ENCODE peak calls at places on chromosomes 13 and 19, in ten cellular contexts. H is GM06990, B is neural progenitor cell, R is left ventricle myocardium inferior, U is omental fat pad, N is GM13976, Y is HFF-Myc, D is mucosa of descending colon, O is IMR-90, G is prostate gland. Z is an unnamed sample.

GRCh38 chr19:41995959-41996797 is 2.1 kb upstream of the ATP1A3 start:
- DNase-seq in H (no peak), B (peak), R (no peak), U (no peak), N (no peak), Y (no peak), D (no peak), O (no peak), G (no peak), Z (no peak)

GRCh38 chr19:35254341-35255297 is 5.8 kb downstream of the LSR start:
- DNase-seq in H (no peak), B (no peak), R (no peak), U (no peak), N (no peak), Y (no peak), D (no peak), O (no peak), G (no peak), Z (no peak)

GRCh38 chr19:3642987-3643386 is 16.4 kb upstream of the CACTIN start:
- DNase-seq in H (no peak), B (peak), R (no peak), U (no peak), N (no peak), Y (no peak), D (no peak), O (no peak), G (no peak), Z (no peak)

GRCh38 chr19:38264486-38265212 is at the start of gene SPINT2:
- DNase-seq in H (peak), B (peak), R (no peak), U (no peak), N (peak), Y (no peak), D (no peak), O (no peak), G (no peak), Z (peak)

GRCh38 chr13:110495376-110495775 is 66.1 kb downstream of the RAB20 start:
- DNase-seq in H (no peak), B (no peak), R (no peak), U (no peak), N (no peak), Y (no peak), D (no peak), O (no peak), G (no peak), Z (no peak)

GRCh38 chr13:112744306-112745021 is 54.6 kb downstream of the ATP11A start:
- DNase-seq in H (no peak), B (no peak), R (no peak), U (no peak), N (no peak), Y (no peak), D (no peak), O (peak), G (no peak), Z (no peak)

GRCh38 chr19:7602240-7602934 is 6.7 kb downstream of the CAMSAP3 start:
- DNase-seq in H (no peak), B (no peak), R (no peak), U (no peak), N (no peak), Y (no peak), D (no peak), O (no peak), G (no peak), Z (no peak)

GRCh38 chr19:23991170-23991569 is 76.5 kb downstream of the ZNF726 start:
- DNase-seq in H (no peak), B (no peak), R (no peak), U (no peak), N (no peak), Y (no peak), D (peak), O (no peak), G (no peak), Z (no peak)

GRCh38 chr19:47853003-47853402 is 6.0 kb upstream of the TPRX2 start:
- DNase-seq in H (no peak), B (no peak), R (no peak), U (no peak), N (no peak), Y (no peak), D (no peak), O (no peak), G (no peak), Z (no peak)

GRCh38 chr19:21568816-21569496 is 63.6 kb downstream of the ZNF429 start:
- DNase-seq in H (no peak), B (no peak), R (peak), U (peak), N (peak), Y (no peak), D (peak), O (peak), G (peak), Z (no peak)

GRCh38 chr13:47457631-47458030 is 543.4 kb downstream of the SUCLA2 start:
- DNase-seq in H (no peak), B (no peak), R (no peak), U (no peak), N (no peak), Y (no peak), D (no peak), O (peak), G (no peak), Z (no peak)

GRCh38 chr19:45901912-45902650 is at the start of gene MYPOP:
- DNase-seq in H (no peak), B (peak), R (no peak), U (no peak), N (peak), Y (no peak), D (peak), O (no peak), G (no peak), Z (no peak)

GRCh38 chr19:4043410-4043809 is 23.3 kb downstream of the ZBTB7A start:
- DNase-seq in H (peak), B (no peak), R (no peak), U (no peak), N (no peak), Y (no peak), D (no peak), O (no peak), G (no peak), Z (no peak)

GRCh38 chr13:36129539-36129938 is 1.6 kb downstream of the DCLK1 start:
- DNase-seq in H (no peak), B (no peak), R (no peak), U (no peak), N (no peak), Y (no peak), D (no peak), O (no peak), G (no peak), Z (no peak)

GRCh38 chr13:20647758-20648157 is 55.7 kb upstream of the IL17D start:
- DNase-seq in H (no peak), B (no peak), R (no peak), U (no peak), N (no peak), Y (no peak), D (no peak), O (no peak), G (no peak), Z (no peak)

GRCh38 chr19:13302521-13303270 is 152.5 kb downstream of the IER2 start:
- DNase-seq in H (no peak), B (peak), R (no peak), U (no peak), N (no peak), Y (no peak), D (no peak), O (no peak), G (no peak), Z (no peak)

GRCh38 chr19:883661-884211 is 9.3 kb downstream of the MED16 start:
- DNase-seq in H (no peak), B (no peak), R (no peak), U (no peak), N (no peak), Y (no peak), D (no peak), O (no peak), G (no peak), Z (no peak)

GRCh38 chr19:18589380-18590272 is 1.0 kb downstream of the REX1BD start:
- DNase-seq in H (no peak), B (peak), R (peak), U (no peak), N (peak), Y (peak), D (peak), O (peak), G (peak), Z (peak)

GRCh38 chr13:51241720-51242119 is 19.5 kb downstream of the FAM124A start:
- DNase-seq in H (no peak), B (no peak), R (no peak), U (no peak), N (no peak), Y (no peak), D (no peak), O (no peak), G (no peak), Z (no peak)

GRCh38 chr13:78241278-78241919 is 322.8 kb upstream of the EDNRB start:
- DNase-seq in H (peak), B (peak), R (peak), U (no peak), N (peak), Y (no peak), D (peak), O (peak), G (no peak), Z (peak)

GRCh38 chr19:32651729-32652140 is 23.2 kb downstream of the ANKRD27 start:
- DNase-seq in H (no peak), B (peak), R (peak), U (no peak), N (no peak), Y (no peak), D (peak), O (peak), G (no peak), Z (no peak)

GRCh38 chr19:44605547-44605946 is 7.8 kb upstream of the IGSF23 start:
- DNase-seq in H (no peak), B (no peak), R (no peak), U (no peak), N (no peak), Y (no peak), D (no peak), O (no peak), G (no peak), Z (no peak)

GRCh38 chr19:50794778-50795664 is 4.8 kb downstream of the ACP4 start:
- DNase-seq in H (peak), B (no peak), R (no peak), U (no peak), N (no peak), Y (peak), D (no peak), O (no peak), G (no peak), Z (no peak)

DNA sequence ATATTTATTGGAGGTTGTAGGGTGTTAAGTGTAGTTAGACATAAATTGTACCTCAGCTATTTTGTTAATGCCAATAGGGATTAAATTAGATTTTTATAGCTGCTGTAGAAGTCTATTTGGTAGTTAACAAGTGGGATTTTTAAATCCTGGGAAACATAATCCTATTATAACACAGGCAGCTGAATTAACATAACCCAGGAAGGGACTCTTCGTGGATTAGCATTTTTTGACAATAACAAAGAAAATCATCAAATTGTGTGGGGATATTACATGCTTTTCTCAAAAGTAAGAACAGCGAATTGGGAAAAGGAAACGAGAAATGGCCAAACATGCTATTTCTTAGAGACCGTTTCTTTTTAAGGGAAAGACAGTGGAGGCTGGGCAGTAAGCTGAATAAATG is 172.8 kb downstream of the ZIC5 start:
- DNase-seq in H (no peak), B (no peak), R (no peak), U (no peak), N (no peak), Y (no peak), D (no peak), O (no peak), G (no peak), Z (no peak)
- TF ChIP-seq CTCF in H (no peak), B (no peak), R (no peak), U (no peak), N (no peak), Y (no peak), D (no peak), O (no peak), G (no peak), Z (no peak)

DNA sequence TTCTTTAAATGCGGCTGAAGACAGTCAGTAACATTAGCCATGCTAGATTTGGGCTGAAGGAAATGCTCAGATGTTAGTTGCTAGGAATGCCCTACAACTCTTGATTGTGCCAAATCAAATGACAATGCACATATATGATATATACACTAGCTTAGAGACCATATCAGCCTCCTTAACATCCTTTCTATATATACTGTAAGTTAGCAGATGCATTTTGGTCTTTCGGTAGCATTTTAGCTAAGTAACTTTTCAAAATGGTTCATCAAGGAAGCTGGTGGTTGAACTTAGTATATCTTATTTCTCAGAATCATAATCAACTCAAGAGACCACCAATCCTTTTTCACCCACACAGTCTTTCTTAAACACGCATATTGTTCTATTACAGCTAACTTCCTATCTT is 14.1 kb upstream of the ENOX1 start:
- DNase-seq in H (no peak), B (no peak), R (no peak), U (no peak), N (no peak), Y (no peak), D (no peak), O (no peak), G (no peak), Z (no peak)
- TF ChIP-seq CTCF in H (no peak), B (no peak), R (no peak), U (no peak), N (no peak), Y (no peak), D (no peak), O (no peak), G (no peak), Z (no peak)

GRCh38 chr19:55146648-55147218 is 2.3 kb downstream of the TNNT1 start:
- DNase-seq in H (no peak), B (peak), R (no peak), U (no peak), N (no peak), Y (no peak), D (no peak), O (no peak), G (no peak), Z (no peak)
- TF ChIP-seq CTCF in H (no peak), B (no peak), R (no peak), U (no peak), N (no peak), Y (no peak), D (no peak), O (no peak), G (no peak), Z (no peak)

GRCh38 chr13:96093296-96094006 is 3.5 kb downstream of the HS6ST3 start:
- DNase-seq in H (no peak), B (no peak), R (no peak), U (no peak), N (no peak), Y (no peak), D (no peak), O (no peak), G (no peak), Z (no peak)
- TF ChIP-seq CTCF in H (no peak), B (no peak), R (no peak), U (no peak), N (no peak), Y (no peak), D (no peak), O (no peak), G (no peak), Z (no peak)

DNA sequence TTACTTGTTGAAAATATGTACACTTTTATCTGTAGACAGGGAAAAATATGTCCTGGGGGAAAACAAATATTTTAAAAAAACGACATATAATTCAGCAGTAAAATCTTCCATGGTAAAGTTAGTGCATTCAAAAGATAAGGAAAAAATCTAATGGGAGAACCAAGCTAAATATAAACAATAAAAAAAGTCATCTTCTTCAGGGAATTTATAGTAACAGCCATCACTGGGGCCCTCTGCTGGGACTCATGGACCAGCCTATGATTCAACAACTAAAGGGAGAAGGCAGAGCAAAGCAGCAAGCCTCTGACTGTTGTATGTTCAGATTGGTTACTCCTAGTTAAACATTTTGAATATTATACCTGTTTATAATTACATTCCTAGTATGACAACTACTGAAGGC is 93.0 kb downstream of the ITGBL1 start:
- DNase-seq in H (no peak), B (no peak), R (no peak), U (no peak), N (no peak), Y (no peak), D (no peak), O (peak), G (no peak), Z (no peak)
- TF ChIP-seq CTCF in H (no peak), B (no peak), R (peak), U (no peak), N (no peak), Y (no peak), D (no peak), O (peak), G (no peak), Z (no peak)

GRCh38 chr13:60165391-60166099 is 1.8 kb upstream of the DIAPH3 start:
- DNase-seq in H (no peak), B (no peak), R (no peak), U (no peak), N (no peak), Y (peak), D (no peak), O (peak), G (no peak), Z (no peak)

GRCh38 chr13:60170414-60170813 is 6.7 kb upstream of the DIAPH3 start:
- DNase-seq in H (no peak), B (no peak), R (no peak), U (no peak), N (no peak), Y (no peak), D (no peak), O (no peak), G (no peak), Z (no peak)

GRCh38 chr13:60174113-60174512 is 10.4 kb upstream of the DIAPH3 start:
- DNase-seq in H (no peak), B (no peak), R (no peak), U (no peak), N (no peak), Y (no peak), D (no peak), O (no peak), G (no peak), Z (no peak)

GRCh38 chr13:60167121-60167520 is 3.4 kb upstream of the DIAPH3 start:
- DNase-seq in H (no peak), B (no peak), R (no peak), U (no peak), N (no peak), Y (no peak), D (no peak), O (no peak), G (no peak), Z (no peak)

DNA sequence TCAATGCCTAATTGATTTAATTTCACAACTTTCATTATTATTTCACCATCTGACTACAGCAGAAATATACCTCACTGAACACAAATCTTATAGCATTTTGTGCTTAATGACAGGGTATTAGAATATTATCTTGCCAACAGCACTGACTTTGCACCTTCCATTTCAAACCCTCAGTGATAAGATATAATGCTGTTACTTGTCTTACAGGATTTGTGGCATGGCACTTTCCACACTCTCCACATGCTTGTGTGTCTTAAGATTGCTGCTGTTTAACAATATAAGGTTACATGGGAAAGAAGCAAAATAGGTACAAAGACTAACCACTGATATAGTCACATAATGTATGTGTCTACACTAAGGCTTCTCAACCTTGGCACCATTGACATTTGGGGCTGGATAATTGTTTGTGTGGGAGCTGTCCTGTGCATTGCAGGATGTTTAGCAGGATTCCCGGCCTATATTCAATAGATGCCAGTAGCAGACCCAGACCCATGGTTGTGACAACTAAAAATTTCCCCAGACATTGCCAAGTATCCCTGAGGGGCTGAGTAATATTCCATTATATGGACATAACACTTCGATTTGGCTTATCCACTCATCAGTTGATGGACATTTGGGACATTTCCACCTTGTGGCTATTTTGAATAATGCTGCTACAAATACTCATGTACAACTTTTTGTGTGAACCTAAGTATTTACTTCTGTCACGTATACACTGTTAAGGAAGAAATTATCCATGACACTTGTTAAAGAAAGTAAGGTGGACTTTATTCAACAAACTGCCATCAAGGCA is 5.7 kb upstream of the DIAPH3 start:
- DNase-seq in H (no peak), B (no peak), R (no peak), U (no peak), N (no peak), Y (no peak), D (no peak), O (no peak), G (no peak), Z (no peak)
- TF ChIP-seq CTCF in H (peak), B (no peak), R (no peak), U (no peak), N (no peak), Y (no peak), D (no peak), O (peak), G (no peak), Z (no peak)

DNA sequence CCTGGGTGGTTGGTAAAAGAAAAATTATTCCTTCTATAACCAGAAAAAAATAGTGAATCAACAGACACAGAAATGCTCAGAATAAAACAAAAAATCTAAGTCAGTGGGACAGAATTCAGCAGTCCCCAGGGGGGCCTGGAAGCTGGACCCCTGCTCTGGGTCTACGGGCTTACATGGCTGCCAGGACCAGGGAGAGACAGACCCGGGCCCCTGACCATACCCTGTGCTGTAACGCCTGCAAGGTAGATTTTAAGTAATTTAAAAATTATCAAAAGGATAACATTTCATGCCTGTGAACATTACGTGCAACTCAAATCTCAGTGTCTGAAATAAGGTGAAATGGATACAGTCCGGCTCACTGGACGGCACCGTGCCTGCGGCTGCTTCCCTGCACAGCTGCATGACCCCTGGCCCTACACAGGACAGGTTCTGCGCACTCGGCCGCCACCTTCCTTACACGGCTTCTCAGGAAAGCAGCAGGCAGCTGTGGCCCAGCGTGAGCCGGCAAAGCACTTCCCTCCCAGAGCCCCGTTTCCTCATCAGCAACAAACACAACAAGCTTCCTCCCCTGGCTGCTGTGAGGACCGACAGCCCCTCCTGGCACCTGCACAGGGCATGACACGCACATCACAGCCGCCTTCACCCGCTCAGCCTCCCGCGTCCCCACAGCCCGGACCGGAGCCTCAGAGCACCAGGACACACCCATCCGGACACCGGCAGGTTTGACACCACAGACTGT is 22.2 kb downstream of the RASA3 start:
- DNase-seq in H (peak), B (peak), R (no peak), U (peak), N (peak), Y (no peak), D (no peak), O (no peak), G (no peak), Z (no peak)
- TF ChIP-seq CTCF in H (peak), B (peak), R (peak), U (no peak), N (peak), Y (no peak), D (no peak), O (peak), G (no peak), Z (no peak)